ENCODE peak calls at places on chromosomes 1 and 21, in eight cellular contexts. Y, Z, P, L, U, N, F and I are unnamed samples. For H3K36me3, the result is how much of the 10 kb centered on the place peaks cover.

GRCh38 chr1:159799446-159799985 is 2.6 kb upstream of the FCRL6 start:
- DNase-seq in Y (no peak), Z (no peak), P (no peak), L (no peak), U (no peak), N (no peak), F (no peak), I (no peak)

GRCh38 chr1:17370618-17371017 is 1.4 kb upstream of the PADI6 start:
- DNase-seq in Y (peak), Z (no peak), P (no peak), L (no peak), U (no peak), N (no peak), F (no peak), I (no peak)

GRCh38 chr1:31670583-31670944 is 25.9 kb upstream of the PEF1 start:
- DNase-seq in Y (no peak), Z (no peak), P (no peak), L (peak), U (no peak), N (no peak), F (no peak), I (no peak)

GRCh38 chr1:66270122-66270812 is 263.7 kb upstream of the SGIP1 start:
- DNase-seq in Y (no peak), Z (no peak), P (peak), L (no peak), U (no peak), N (no peak), F (no peak), I (no peak)

GRCh38 chr1:52240592-52240991 is 98.7 kb downstream of the ZFYVE9 start:
- DNase-seq in Y (no peak), Z (no peak), P (no peak), L (no peak), U (no peak), N (no peak), F (no peak), I (no peak)

GRCh38 chr1:38500352-38500751 is 359.2 kb downstream of the RRAGC start:
- DNase-seq in Y (no peak), Z (no peak), P (no peak), L (no peak), U (no peak), N (no peak), F (no peak), I (no peak)

GRCh38 chr1:119000371-119001180 is 12.4 kb upstream of the TBX15 start:
- DNase-seq in Y (peak), Z (no peak), P (peak), L (no peak), U (no peak), N (no peak), F (no peak), I (no peak)

GRCh38 chr1:17610713-17611112 is 71.2 kb downstream of the ARHGEF10L start:
- DNase-seq in Y (no peak), Z (no peak), P (no peak), L (no peak), U (no peak), N (no peak), F (no peak), I (no peak)

GRCh38 chr1:161378014-161378413 is 10.3 kb upstream of the CFAP126 start:
- DNase-seq in Y (no peak), Z (no peak), P (no peak), L (no peak), U (no peak), N (no peak), F (no peak), I (no peak)

GRCh38 chr21:25809013-25809412 is 74.2 kb downstream of the GABPA start:
- DNase-seq in Y (no peak), Z (no peak), P (no peak), L (no peak), U (no peak), N (peak), F (no peak), I (no peak)

GRCh38 chr1:231376875-231377549 is 38.9 kb downstream of the SPRTN start:
- DNase-seq in Y (no peak), Z (no peak), P (no peak), L (no peak), U (no peak), N (no peak), F (no peak), I (no peak)

GRCh38 chr1:28058168-28058567 is 30.2 kb downstream of the EYA3 start:
- DNase-seq in Y (no peak), Z (no peak), P (no peak), L (no peak), U (no peak), N (no peak), F (no peak), I (no peak)

GRCh38 chr1:23904748-23905357 is 8.3 kb downstream of the CNR2 start:
- DNase-seq in Y (no peak), Z (no peak), P (no peak), L (no peak), U (no peak), N (no peak), F (no peak), I (no peak)

GRCh38 chr1:96837817-96838216 is 116.2 kb downstream of the PTBP2 start:
- DNase-seq in Y (no peak), Z (no peak), P (no peak), L (no peak), U (no peak), N (no peak), F (no peak), I (no peak)

GRCh38 chr1:118978914-118979701 is 9.0 kb downstream of the TBX15 start:
- DNase-seq in Y (peak), Z (no peak), P (no peak), L (no peak), U (no peak), N (peak), F (no peak), I (no peak)

GRCh38 chr1:27342391-27342777 is 562 bp downstream of the SYTL1 start:
- DNase-seq in Y (no peak), Z (no peak), P (no peak), L (no peak), U (no peak), N (no peak), F (no peak), I (no peak)

GRCh38 chr1:16155537-16156410 is at the start of gene EPHA2:
- DNase-seq in Y (peak), Z (peak), P (peak), L (peak), U (peak), N (peak), F (no peak), I (peak)

GRCh38 chr1:205375816-205376545 is 19.3 kb upstream of the KLHDC8A start:
- DNase-seq in Y (peak), Z (no peak), P (no peak), L (peak), U (no peak), N (peak), F (no peak), I (peak)

GRCh38 chr1:43402055-43402865 is 12.6 kb downstream of the SZT2 start:
- DNase-seq in Y (no peak), Z (no peak), P (no peak), L (peak), U (no peak), N (no peak), F (no peak), I (no peak)

GRCh38 chr1:43405219-43405875 is 15.6 kb downstream of the SZT2 start:
- DNase-seq in Y (no peak), Z (no peak), P (no peak), L (no peak), U (no peak), N (no peak), F (no peak), I (no peak)

GRCh38 chr1:43405876-43406234 is 16.2 kb downstream of the SZT2 start:
- DNase-seq in Y (no peak), Z (no peak), P (no peak), L (no peak), U (no peak), N (no peak), F (no peak), I (no peak)

GRCh38 chr1:43404353-43404752 is 14.7 kb downstream of the SZT2 start:
- DNase-seq in Y (no peak), Z (no peak), P (no peak), L (no peak), U (no peak), N (no peak), F (no peak), I (no peak)
- H3K36me3 ChIP-seq in Y (under half), Z (half or more), P (under half), L (under half), U (half or more), N (under half), F (under half), I (under half)

GRCh38 chr21:44366586-44367211 is 13.3 kb downstream of the TRPM2 start:
- DNase-seq in Y (no peak), Z (no peak), P (peak), L (no peak), U (no peak), N (no peak), F (no peak), I (no peak)
- H3K36me3 ChIP-seq in Y (under half), Z (under half), P (under half), L (under half), U (under half), N (under half), F (under half), I (under half)

GRCh38 chr1:150620919-150621318 is 8.5 kb downstream of the ENSA start:
- DNase-seq in Y (no peak), Z (no peak), P (no peak), L (no peak), U (no peak), N (no peak), F (no peak), I (no peak)
- H3K36me3 ChIP-seq in Y (half or more), Z (half or more), P (under half), L (under half), U (half or more), N (half or more), F (under half), I (under half)

DNA sequence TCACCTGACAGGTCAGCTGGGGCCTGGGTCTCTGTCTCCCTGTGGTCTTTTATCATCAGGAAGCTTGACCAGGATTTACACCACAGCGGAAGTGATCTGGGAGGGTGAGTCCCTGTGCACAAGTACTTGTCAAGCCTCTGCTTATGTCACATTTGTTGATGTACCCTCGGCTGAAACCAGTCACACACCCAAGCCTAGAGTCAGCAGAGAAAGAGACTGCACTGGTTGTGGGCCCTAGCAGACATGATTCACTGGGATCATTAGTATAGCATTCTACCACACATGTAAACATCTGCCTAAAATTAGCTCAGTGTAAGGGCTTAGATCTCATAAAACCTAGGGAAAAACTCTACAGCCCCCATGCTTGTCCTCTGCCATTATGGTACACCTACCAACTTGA is 79.3 kb upstream of the LAMC2 start:
- DNase-seq in Y (no peak), Z (no peak), P (no peak), L (no peak), U (no peak), N (no peak), F (no peak), I (no peak)
- H3K36me3 ChIP-seq in Y (under half), Z (under half), P (under half), L (under half), U (under half), N (under half), F (under half), I (under half)

DNA sequence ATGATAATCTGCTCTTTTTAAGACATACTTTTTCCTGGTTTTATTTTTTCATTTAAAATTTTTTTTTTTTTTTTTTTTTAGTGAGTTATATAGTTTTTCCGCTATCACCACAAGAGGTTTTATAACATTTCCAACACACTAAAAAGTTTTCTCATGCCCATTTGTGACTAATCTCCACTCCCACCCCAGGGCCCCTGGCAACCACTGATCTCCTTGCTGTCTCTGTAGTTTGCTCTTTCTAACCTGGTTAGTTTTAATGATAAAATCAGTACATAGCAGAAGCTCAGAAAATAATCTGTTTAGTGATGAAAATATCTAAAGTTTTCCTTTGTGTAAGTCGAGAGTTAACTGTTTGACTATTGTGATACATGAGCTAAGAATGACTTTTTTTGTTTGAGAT is 41.8 kb downstream of the IARS2 start:
- DNase-seq in Y (no peak), Z (no peak), P (no peak), L (no peak), U (no peak), N (no peak), F (no peak), I (no peak)
- H3K36me3 ChIP-seq in Y (under half), Z (half or more), P (under half), L (under half), U (half or more), N (half or more), F (under half), I (under half)

GRCh38 chr1:59151860-59152259 is 145.0 kb upstream of the FGGY start:
- DNase-seq in Y (no peak), Z (no peak), P (no peak), L (no peak), U (no peak), N (no peak), F (no peak), I (no peak)
- H3K36me3 ChIP-seq in Y (under half), Z (under half), P (under half), L (under half), U (under half), N (under half), F (under half), I (under half)

GRCh38 chr1:29969576-29969975 is 733.3 kb downstream of the PTPRU start:
- DNase-seq in Y (no peak), Z (no peak), P (no peak), L (no peak), U (no peak), N (peak), F (no peak), I (no peak)
- H3K36me3 ChIP-seq in Y (under half), Z (under half), P (under half), L (under half), U (under half), N (under half), F (under half), I (under half)